ENCODE peak calls at places on chromosomes 7 and 10, in six cellular contexts. Y is SK-N-SH, T is IMR-90, S is keratinocyte, J is PC-3, O is fibroblast of lung. Q is an unnamed sample. For H3K4me1, the result is how much of the 10 kb centered on the place peaks cover.

GRCh38 chr7:45888993-45889366 is 692 bp downstream of the IGFBP1 start:
- DNase-seq in Y (no peak), T (no peak), S (no peak), J (peak), O (no peak), Q (peak)

GRCh38 chr10:5014936-5015335 is 11.3 kb upstream of the AKR1C2 start:
- DNase-seq in Y (no peak), T (no peak), S (no peak), J (peak), O (no peak), Q (no peak)

GRCh38 chr7:74059681-74060588 is 23.7 kb upstream of the LIMK1 start:
- DNase-seq in Y (peak), T (no peak), S (no peak), J (peak), O (peak), Q (peak)

GRCh38 chr7:30977896-30978564 is 14.3 kb downstream of the GHRHR start:
- DNase-seq in Y (peak), T (peak), S (no peak), J (peak), O (no peak), Q (no peak)

GRCh38 chr10:88975377-88975720 is 15.2 kb upstream of the FAS start:
- DNase-seq in Y (no peak), T (no peak), S (no peak), J (peak), O (no peak), Q (no peak)

GRCh38 chr7:12647364-12648219 is 39.8 kb upstream of the ARL4A start:
- DNase-seq in Y (no peak), T (peak), S (peak), J (peak), O (peak), Q (no peak)

GRCh38 chr10:113056468-113057021 is 106.5 kb downstream of the TCF7L2 start:
- DNase-seq in Y (no peak), T (peak), S (no peak), J (no peak), O (peak), Q (no peak)

GRCh38 chr10:44206127-44206818 is 178.6 kb downstream of the CXCL12 start:
- DNase-seq in Y (no peak), T (peak), S (no peak), J (no peak), O (peak), Q (no peak)

GRCh38 chr7:158590181-158590530 is 2.5 kb upstream of the PTPRN2 start:
- DNase-seq in Y (no peak), T (no peak), S (no peak), J (no peak), O (no peak), Q (no peak)

GRCh38 chr10:28676297-28676967 is 889 bp upstream of the BAMBI start:
- DNase-seq in Y (no peak), T (no peak), S (no peak), J (no peak), O (no peak), Q (no peak)

GRCh38 chr10:5679036-5679435 is 5.6 kb upstream of the TASOR2 start:
- DNase-seq in Y (no peak), T (no peak), S (no peak), J (no peak), O (no peak), Q (no peak)

GRCh38 chr7:82335927-82336326 is 107.7 kb downstream of the CACNA2D1 start:
- DNase-seq in Y (peak), T (peak), S (no peak), J (no peak), O (peak), Q (no peak)

DNA sequence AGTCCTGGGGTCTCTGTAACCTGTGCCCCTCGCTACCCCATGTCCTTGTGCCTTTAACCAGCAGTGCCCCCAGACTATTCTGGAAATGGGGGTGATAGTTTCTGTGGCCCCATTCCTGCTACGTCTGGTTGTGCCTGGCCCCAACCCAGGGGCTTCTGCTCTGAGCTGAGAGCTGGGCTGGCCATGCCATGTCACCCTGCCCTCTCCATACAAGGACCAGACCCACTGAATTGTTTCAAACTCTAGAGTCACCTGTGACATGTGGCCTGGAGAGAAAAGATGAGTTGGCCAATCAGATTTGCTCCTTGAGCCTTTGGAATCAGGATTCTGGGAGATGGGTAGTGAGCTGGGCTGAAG is 108.6 kb downstream of the GRK5 start:
- DNase-seq in Y (no peak), T (no peak), S (no peak), J (no peak), O (no peak), Q (peak)
- H3K27ac ChIP-seq in Y (peak), T (peak), S (peak), J (peak), O (peak), Q (no peak)

DNA sequence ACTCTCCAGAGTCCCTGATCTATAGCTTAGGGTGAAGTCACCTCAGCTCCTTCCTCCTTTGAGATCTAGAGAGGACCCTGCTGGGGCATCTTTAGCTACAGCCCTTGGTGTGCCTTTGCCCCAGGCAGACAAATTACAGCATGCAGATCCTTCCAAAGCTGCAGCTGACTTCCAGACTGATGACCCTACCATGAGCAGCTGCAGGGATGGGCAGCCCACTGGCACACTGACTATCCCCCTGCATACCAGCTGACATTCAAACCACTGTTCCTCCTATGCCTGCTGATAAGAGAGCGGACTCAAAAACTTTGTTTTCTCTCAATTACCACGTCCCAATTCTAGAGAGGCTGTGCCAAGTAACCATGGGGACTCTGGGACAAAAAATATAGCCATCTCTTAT is 70.6 kb downstream of the COL13A1 start:
- DNase-seq in Y (peak), T (no peak), S (no peak), J (no peak), O (no peak), Q (no peak)
- H3K4me1 ChIP-seq in Y (under half), T (under half), S (under half), J (half or more), O (under half), Q (under half)

GRCh38 chr10:22058195-22058594 is 54.7 kb upstream of the DNAJC1 start:
- DNase-seq in Y (no peak), T (no peak), S (no peak), J (peak), O (no peak), Q (no peak)
- H3K9ac ChIP-seq in Y (no peak), T (no peak), S (no peak), J (no peak), O (no peak), Q (no peak)

GRCh38 chr7:157269341-157270059 is 67.3 kb upstream of the DNAJB6 start:
- DNase-seq in Y (no peak), T (no peak), S (no peak), J (no peak), O (no peak), Q (no peak)

GRCh38 chr7:157271991-157272324 is 64.8 kb upstream of the DNAJB6 start:
- DNase-seq in Y (no peak), T (peak), S (no peak), J (peak), O (peak), Q (peak)

GRCh38 chr7:157272351-157273207 is 64.2 kb upstream of the DNAJB6 start:
- DNase-seq in Y (peak), T (no peak), S (no peak), J (no peak), O (no peak), Q (peak)

GRCh38 chr7:157270060-157270444 is 66.8 kb upstream of the DNAJB6 start:
- DNase-seq in Y (no peak), T (no peak), S (no peak), J (no peak), O (no peak), Q (no peak)

DNA sequence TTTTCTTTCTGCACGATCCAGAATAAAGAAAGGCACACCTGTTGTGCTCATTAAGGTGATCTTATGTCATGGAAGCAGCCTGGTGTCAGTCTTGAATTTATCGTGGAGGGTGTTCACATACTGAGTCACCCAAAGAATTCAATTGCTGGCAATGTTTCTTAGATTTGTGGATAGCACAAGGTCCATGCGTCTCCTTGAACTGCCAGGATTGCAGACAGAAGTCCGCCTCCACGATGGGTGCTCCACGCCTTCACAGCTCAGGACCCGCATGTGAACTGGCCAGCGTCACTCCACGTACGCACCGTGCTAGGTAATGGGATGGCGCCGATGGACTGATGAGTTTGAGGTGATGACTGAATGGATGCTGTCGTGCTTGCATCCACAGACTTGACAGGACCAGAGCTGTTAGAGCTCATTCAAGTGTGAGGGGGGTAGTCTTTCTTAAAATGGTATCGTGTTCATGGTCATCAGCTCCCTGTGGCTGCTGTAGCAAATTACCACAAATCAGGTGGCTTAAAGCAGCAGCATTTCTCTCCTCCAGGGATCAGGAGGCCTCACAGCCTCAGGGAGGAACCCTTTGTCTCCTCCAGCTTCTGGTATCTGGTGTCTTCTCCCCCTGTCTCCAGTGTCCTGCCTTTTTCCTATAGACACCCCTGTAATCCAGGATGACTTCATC is 65.4 kb upstream of the DNAJB6 start:
- DNase-seq in Y (no peak), T (peak), S (no peak), J (no peak), O (peak), Q (peak)
- H3K27ac ChIP-seq in Y (no peak), T (peak), S (peak), J (peak), O (peak), Q (no peak)

GRCh38 chr10:74079914-74080590 is 70.6 kb downstream of the AP3M1 start:
- DNase-seq in Y (no peak), T (peak), S (no peak), J (peak), O (peak), Q (no peak)

GRCh38 chr10:74077416-74077815 is 73.2 kb downstream of the AP3M1 start:
- DNase-seq in Y (no peak), T (no peak), S (no peak), J (no peak), O (peak), Q (no peak)

GRCh38 chr10:74078037-74078436 is 72.6 kb downstream of the AP3M1 start:
- DNase-seq in Y (no peak), T (peak), S (no peak), J (peak), O (peak), Q (no peak)

GRCh38 chr10:74081192-74081803 is 69.3 kb downstream of the AP3M1 start:
- DNase-seq in Y (peak), T (peak), S (no peak), J (peak), O (peak), Q (no peak)

GRCh38 chr10:74079028-74079913 is 71.4 kb downstream of the AP3M1 start:
- DNase-seq in Y (no peak), T (peak), S (no peak), J (peak), O (peak), Q (no peak)
- H3K4me1 ChIP-seq in Y (half or more), T (under half), S (under half), J (under half), O (under half), Q (under half)

DNA sequence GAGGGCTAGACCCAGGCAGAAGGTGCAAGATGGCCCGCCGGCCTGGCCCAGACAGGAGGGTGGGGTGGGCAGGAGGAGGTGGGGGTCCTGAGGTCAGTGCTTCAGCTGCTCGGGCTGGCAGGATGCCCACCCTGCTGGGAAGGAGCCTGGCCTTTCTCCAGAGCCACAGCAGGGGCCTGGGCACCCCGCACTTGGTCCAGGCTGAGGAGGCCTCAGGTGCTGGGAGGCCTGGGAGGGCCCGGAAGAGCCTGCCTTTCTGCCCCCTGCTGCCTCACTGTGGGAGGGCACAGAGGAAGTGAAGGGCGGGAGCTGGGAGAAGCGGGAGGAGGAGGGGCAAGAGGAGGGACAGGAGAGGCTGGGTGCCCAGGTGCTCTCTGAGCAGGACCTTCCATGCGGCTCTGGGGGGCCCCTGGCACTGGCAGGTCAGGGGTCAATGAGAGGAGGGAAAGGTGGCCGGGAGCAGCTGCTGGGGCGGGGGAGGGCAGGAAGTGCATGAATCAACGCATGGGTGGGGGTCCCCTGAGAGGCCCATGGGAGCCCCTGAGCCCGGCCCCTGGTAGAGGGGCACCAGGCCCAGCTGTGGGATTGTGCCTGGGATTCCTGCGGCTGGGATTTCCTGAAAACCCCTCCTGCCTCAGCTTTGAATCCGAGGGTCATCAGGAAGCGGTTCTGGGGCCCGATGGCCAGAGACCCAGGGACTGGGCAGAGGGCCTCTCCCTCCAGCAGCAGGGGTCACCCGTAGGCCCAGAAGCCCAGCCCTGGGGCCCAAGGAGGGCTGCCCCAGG is 49.9 kb downstream of the PWWP2B start:
- DNase-seq in Y (peak), T (peak), S (peak), J (peak), O (peak), Q (peak)
- H3K9ac ChIP-seq in Y (no peak), T (no peak), S (peak), J (peak), O (no peak), Q (peak)

GRCh38 chr10:100022403-100022802 is 12.7 kb upstream of the DNMBP start:
- DNase-seq in Y (no peak), T (peak), S (no peak), J (peak), O (peak), Q (no peak)

GRCh38 chr10:100020883-100021248 is 11.1 kb upstream of the DNMBP start:
- DNase-seq in Y (no peak), T (no peak), S (no peak), J (no peak), O (no peak), Q (no peak)

GRCh38 chr10:100020161-100020882 is 10.6 kb upstream of the DNMBP start:
- DNase-seq in Y (no peak), T (no peak), S (no peak), J (peak), O (no peak), Q (no peak)

GRCh38 chr10:100021322-100021721 is 11.6 kb upstream of the DNMBP start:
- DNase-seq in Y (no peak), T (no peak), S (no peak), J (no peak), O (no peak), Q (no peak)

GRCh38 chr10:100019824-100020160 is 10.0 kb upstream of the DNMBP start:
- DNase-seq in Y (no peak), T (no peak), S (no peak), J (peak), O (no peak), Q (no peak)
- H3K27ac ChIP-seq in Y (no peak), T (no peak), S (no peak), J (peak), O (no peak), Q (no peak)

GRCh38 chr10:17733620-17734019 is 18.4 kb upstream of the TMEM236 start:
- DNase-seq in Y (no peak), T (no peak), S (no peak), J (no peak), O (no peak), Q (no peak)
- H3K4me1 ChIP-seq in Y (under half), T (under half), S (under half), J (under half), O (under half), Q (under half)

GRCh38 chr7:150409300-150410030 is 30.3 kb downstream of the ZNF775 start:
- DNase-seq in Y (no peak), T (no peak), S (no peak), J (no peak), O (no peak), Q (peak)
- H3K9ac ChIP-seq in Y (no peak), T (no peak), S (no peak), J (no peak), O (no peak), Q (peak)